ENCODE peak calls at places on chromosomes 7 and 10, in four cellular contexts. I, C, T and M are unnamed samples.

GRCh38 chr7:73828107-73828803 is 2.5 kb upstream of the CLDN4 start:
- DNase-seq in I (peak), C (no peak), T (no peak), M (no peak)

GRCh38 chr10:74076961-74077360 is 73.7 kb downstream of the AP3M1 start:
- DNase-seq in I (no peak), C (no peak), T (no peak), M (no peak)

GRCh38 chr7:12567015-12567414 is 3.5 kb upstream of the SCIN start:
- DNase-seq in I (no peak), C (no peak), T (no peak), M (no peak)

GRCh38 chr10:7810443-7810842 is 7.9 kb upstream of the TAF3 start:
- DNase-seq in I (no peak), C (no peak), T (no peak), M (no peak)

GRCh38 chr10:91385686-91386085 is 24.5 kb upstream of the HECTD2 start:
- DNase-seq in I (no peak), C (no peak), T (no peak), M (no peak)

GRCh38 chr7:134857958-134858357 is 78.5 kb downstream of the CALD1 start:
- DNase-seq in I (no peak), C (no peak), T (no peak), M (no peak)

GRCh38 chr10:6473430-6473829 is 106.6 kb downstream of the PRKCQ start:
- DNase-seq in I (no peak), C (peak), T (no peak), M (no peak)

GRCh38 chr7:134690614-134691504 is 44.2 kb downstream of the BPGM start:
- DNase-seq in I (no peak), C (no peak), T (no peak), M (no peak)

GRCh38 chr10:97543025-97543546 is 29.5 kb upstream of the ANKRD2 start:
- DNase-seq in I (peak), C (peak), T (peak), M (no peak)

GRCh38 chr10:84308021-84308420 is 20.4 kb upstream of the CCSER2 start:
- DNase-seq in I (no peak), C (no peak), T (no peak), M (no peak)

GRCh38 chr7:13540429-13540828 is 449.0 kb downstream of the ETV1 start:
- DNase-seq in I (no peak), C (no peak), T (peak), M (no peak)

GRCh38 chr10:88118769-88119559 is 255.5 kb downstream of the PTEN start:
- DNase-seq in I (no peak), C (no peak), T (no peak), M (no peak)

GRCh38 chr10:86801995-86802394 is 45.6 kb downstream of the BMPR1A start:
- DNase-seq in I (no peak), C (no peak), T (no peak), M (no peak)

GRCh38 chr10:119416855-119417254 is 125.7 kb downstream of the RGS10 start:
- DNase-seq in I (peak), C (peak), T (no peak), M (peak)

GRCh38 chr10:59991117-59991516 is 84.8 kb upstream of the CCDC6 start:
- DNase-seq in I (no peak), C (no peak), T (no peak), M (no peak)

GRCh38 chr10:50216894-50217293 is 34.4 kb downstream of the ASAH2 start:
- DNase-seq in I (no peak), C (no peak), T (no peak), M (no peak)

GRCh38 chr7:77199008-77199966 is at the start of gene FGL2:
- DNase-seq in I (peak), C (peak), T (peak), M (no peak)

GRCh38 chr10:110680473-110681020 is 36.4 kb downstream of the RBM20 start:
- DNase-seq in I (no peak), C (no peak), T (no peak), M (no peak)

GRCh38 chr7:42090056-42090455 is 147.0 kb downstream of the GLI3 start:
- DNase-seq in I (no peak), C (no peak), T (no peak), M (no peak)

GRCh38 chr7:85021090-85021704 is 165.7 kb downstream of the SEMA3D start:
- DNase-seq in I (no peak), C (no peak), T (no peak), M (no peak)

GRCh38 chr7:141575654-141576448 is 24.6 kb downstream of the AGK start:
- DNase-seq in I (no peak), C (no peak), T (no peak), M (no peak)

GRCh38 chr7:94338921-94339371 is 55.7 kb upstream of the COL1A2 start:
- DNase-seq in I (no peak), C (no peak), T (peak), M (no peak)

GRCh38 chr10:14397069-14397468 is 66.3 kb upstream of the FRMD4A start:
- DNase-seq in I (peak), C (no peak), T (peak), M (no peak)

GRCh38 chr10:3811331-3811870 is 26.4 kb upstream of the KLF6 start:
- DNase-seq in I (no peak), C (no peak), T (no peak), M (no peak)

GRCh38 chr7:100540073-100540723 is 1.2 kb downstream of the AGFG2 start:
- DNase-seq in I (no peak), C (no peak), T (no peak), M (no peak)

GRCh38 chr10:8302565-8302964 is 248.1 kb downstream of the GATA3 start:
- DNase-seq in I (no peak), C (no peak), T (no peak), M (no peak)

GRCh38 chr7:79454325-79454960 is 976 bp upstream of the MAGI2 start:
- DNase-seq in I (peak), C (peak), T (no peak), M (no peak)

GRCh38 chr7:12564996-12565764 is 5.3 kb upstream of the SCIN start:
- DNase-seq in I (no peak), C (no peak), T (no peak), M (no peak)

GRCh38 chr10:17665742-17666141 is 21.8 kb downstream of the STAM start:
- DNase-seq in I (no peak), C (no peak), T (peak), M (no peak)

GRCh38 chr10:25068152-25069058 is 52.0 kb downstream of the THNSL1 start:
- DNase-seq in I (no peak), C (no peak), T (no peak), M (no peak)

GRCh38 chr10:26557641-26558014 is 119.5 kb downstream of the APBB1IP start:
- DNase-seq in I (no peak), C (no peak), T (no peak), M (no peak)

GRCh38 chr10:110843031-110843430 is 28.7 kb upstream of the PDCD4 start:
- DNase-seq in I (no peak), C (no peak), T (no peak), M (no peak)

GRCh38 chr7:134589491-134589941 is 40.6 kb downstream of the AKR1B15 start:
- DNase-seq in I (no peak), C (no peak), T (no peak), M (no peak)

GRCh38 chr7:19982841-19983835 is 209.7 kb upstream of the TMEM196 start:
- DNase-seq in I (no peak), C (peak), T (peak), M (peak)

GRCh38 chr7:30546596-30546995 is 42.0 kb upstream of the GGCT start:
- DNase-seq in I (no peak), C (no peak), T (no peak), M (no peak)

GRCh38 chr7:30552330-30552729 is 42.3 kb upstream of the GARS1 start:
- DNase-seq in I (no peak), C (no peak), T (no peak), M (no peak)

GRCh38 chr7:30549933-30550493 is 44.7 kb upstream of the GARS1 start:
- DNase-seq in I (no peak), C (no peak), T (no peak), M (no peak)

GRCh38 chr7:30553141-30553540 is 41.5 kb upstream of the GARS1 start:
- DNase-seq in I (no peak), C (no peak), T (no peak), M (no peak)

DNA sequence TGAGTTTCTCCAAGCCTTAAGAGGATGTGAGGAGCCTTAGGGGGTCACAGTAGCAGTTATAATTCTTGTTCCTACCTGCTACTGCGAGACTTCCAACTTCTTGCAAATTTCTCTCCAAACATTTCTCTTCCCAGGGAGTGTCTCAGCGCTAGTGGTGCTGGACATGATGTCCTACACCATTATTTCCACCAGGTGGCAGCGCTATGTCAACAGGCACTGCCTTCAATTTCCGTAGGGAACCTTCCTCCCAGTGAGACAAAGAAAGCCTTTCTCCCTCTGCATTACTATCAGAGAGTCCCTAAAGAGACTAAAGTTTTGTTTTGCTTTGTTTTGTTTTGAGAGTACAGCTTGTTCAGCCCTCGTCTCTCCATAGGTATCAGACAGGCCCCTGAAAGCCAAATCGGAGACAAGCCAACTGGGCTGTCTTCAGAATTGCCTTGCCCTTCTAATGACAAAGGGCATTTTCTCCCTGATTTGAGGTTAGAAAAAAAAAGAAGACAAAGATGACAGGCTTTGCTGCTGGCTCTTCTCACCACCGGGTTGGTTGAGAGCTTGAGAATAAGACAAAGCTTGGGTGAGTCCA is 44.2 kb upstream of the GGCT start:
- DNase-seq in I (no peak), C (peak), T (no peak), M (peak)
- TF ChIP-seq CTCF in I (peak), C (peak), T (peak), M (peak)

DNA sequence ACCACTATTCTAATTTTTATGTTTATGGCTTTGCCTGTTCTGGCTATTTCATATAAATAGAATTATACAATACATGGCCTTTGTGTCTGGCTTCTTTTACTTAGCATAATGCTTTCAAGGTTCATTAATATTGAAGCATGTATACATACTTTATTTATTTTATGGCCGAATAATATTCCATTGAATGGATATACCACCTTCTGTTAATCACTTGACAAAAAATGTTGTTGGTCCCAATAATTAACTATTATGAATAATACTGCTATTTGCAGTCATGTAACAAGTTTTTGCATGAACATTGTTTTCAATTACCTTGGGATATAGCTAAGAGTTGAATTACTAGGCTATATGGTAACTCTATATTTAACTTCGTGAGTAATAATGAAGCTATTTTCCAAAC is 767.5 kb downstream of the INHBA start:
- DNase-seq in I (no peak), C (no peak), T (no peak), M (no peak)
- TF ChIP-seq CTCF in I (no peak), C (no peak), T (no peak), M (no peak)

GRCh38 chr10:124262249-124262865 is 156.4 kb downstream of the OAT start:
- DNase-seq in I (no peak), C (no peak), T (no peak), M (no peak)
- TF ChIP-seq CTCF in I (peak), C (no peak), T (no peak), M (no peak)

GRCh38 chr7:29607259-29607658 is 43.6 kb downstream of the PRR15 start:
- DNase-seq in I (no peak), C (no peak), T (no peak), M (no peak)

GRCh38 chr7:29606830-29607229 is 43.2 kb downstream of the PRR15 start:
- DNase-seq in I (no peak), C (no peak), T (no peak), M (no peak)

GRCh38 chr7:29609162-29610030 is 45.8 kb downstream of the PRR15 start:
- DNase-seq in I (no peak), C (peak), T (no peak), M (no peak)

GRCh38 chr7:29606287-29606721 is 42.7 kb downstream of the PRR15 start:
- DNase-seq in I (no peak), C (no peak), T (peak), M (no peak)

DNA sequence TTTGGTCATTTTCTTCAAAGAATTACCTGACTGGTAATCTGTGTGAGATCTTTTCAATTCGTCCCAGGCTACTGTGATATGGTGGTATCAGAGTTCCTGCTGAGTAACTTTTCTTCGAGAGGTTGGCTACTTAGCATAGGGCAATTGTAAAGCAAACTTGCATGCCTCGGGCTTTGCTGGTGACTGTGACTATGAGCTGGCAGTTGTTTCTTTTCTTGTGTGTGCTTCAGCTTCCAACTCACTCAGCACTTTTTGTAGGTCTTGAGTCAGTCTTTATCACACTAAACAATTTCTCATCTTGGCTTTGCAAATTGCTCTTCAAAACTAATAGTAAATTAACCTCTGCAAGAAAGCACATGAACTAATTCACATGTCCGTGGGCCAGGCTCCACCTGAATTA is 44.3 kb downstream of the PRR15 start:
- DNase-seq in I (no peak), C (no peak), T (peak), M (no peak)
- TF ChIP-seq CTCF in I (no peak), C (no peak), T (no peak), M (no peak)

GRCh38 chr10:35600193-35600592 is 4.9 kb upstream of the GJD4 start:
- DNase-seq in I (no peak), C (no peak), T (no peak), M (no peak)
- TF ChIP-seq CTCF in I (no peak), C (no peak), T (peak), M (no peak)

DNA sequence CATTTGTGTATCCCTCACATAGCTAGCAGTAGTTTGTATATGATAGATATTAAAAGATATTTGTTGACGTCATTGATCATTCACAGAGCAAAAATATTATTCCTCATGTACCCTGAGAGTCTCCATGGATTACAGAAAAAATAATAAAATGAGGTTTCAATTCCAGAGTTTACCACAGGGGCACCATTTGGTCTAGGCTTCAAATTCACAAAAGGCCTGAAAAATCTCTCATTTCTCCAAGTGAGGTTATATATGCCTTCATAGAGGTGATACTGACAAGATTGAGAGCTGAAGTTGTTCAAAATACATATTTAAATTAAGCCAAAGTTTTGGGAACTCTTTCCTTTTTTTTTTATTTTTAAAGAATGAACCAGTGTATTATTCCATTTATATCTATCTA is 52.7 kb downstream of the TMEM26 start:
- DNase-seq in I (no peak), C (no peak), T (no peak), M (no peak)
- TF ChIP-seq CTCF in I (no peak), C (peak), T (no peak), M (no peak)

GRCh38 chr7:101542527-101543241 is 86.4 kb downstream of the MYL10 start:
- DNase-seq in I (peak), C (peak), T (no peak), M (peak)
- TF ChIP-seq CTCF in I (peak), C (peak), T (peak), M (peak)

GRCh38 chr7:25672476-25672875 is 444.2 kb upstream of the NPVF start:
- DNase-seq in I (no peak), C (no peak), T (no peak), M (no peak)
- TF ChIP-seq CTCF in I (no peak), C (no peak), T (no peak), M (peak)

DNA sequence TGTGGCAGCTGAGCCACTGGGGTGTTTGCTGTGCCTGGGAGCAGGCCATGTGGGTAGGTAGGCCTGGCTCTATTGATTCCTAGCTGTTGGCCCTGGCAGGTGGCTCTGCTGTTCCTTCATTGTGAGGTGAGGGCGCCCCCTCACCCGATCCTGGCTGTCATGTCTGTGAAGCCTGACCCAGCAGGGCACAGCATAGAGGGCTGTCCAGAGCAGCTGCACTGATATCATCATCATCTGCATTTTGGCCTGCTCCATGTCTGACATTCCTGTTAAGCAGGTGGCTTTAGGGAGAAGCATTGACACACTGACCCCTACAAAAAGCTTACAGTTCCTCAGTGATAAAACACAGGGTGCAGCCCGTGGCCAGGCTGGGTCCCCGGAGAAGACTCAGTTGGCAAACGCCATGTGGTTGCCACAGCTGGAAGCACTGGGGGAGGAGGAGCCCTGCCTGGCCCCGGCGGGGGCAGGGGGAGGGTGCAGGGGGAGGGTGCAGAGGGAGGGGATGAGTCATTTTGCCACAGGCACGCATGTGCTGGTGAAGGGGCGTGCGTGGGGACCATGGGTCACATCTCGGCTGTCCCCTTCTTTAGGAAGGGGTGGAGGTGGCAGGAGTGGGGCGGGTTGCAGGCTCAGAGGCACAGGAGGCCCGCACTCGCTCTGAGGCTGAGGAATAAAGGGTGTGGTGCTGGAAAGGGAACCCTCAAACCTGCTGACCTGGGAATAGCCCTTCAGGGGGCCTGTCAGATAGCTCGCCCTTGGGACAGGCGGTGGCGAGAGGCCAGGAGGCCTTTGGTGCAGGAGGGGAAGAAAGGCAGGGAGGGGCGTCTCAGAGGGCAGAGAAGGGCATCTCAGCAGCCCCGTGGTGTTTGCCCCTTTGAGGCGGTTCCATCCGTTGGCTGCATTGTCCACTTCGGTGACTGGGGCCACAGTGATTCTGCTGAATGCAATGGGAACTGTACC is 31.6 kb downstream of the IKZF1 start:
- DNase-seq in I (no peak), C (no peak), T (no peak), M (no peak)
- TF ChIP-seq CTCF in I (no peak), C (no peak), T (no peak), M (no peak)